ENCODE peak calls at places on chromosomes 7 and 10, in ten cellular contexts. P is activated CD4-positive, alpha-beta T cell treated with anti-CD3 and anti-CD28 coated beads, Interleukin-2, amount 50 U/mL, for 48 hours; G is activated effector memory CD4-positive, alpha-beta T cell treated with anti-CD3 and anti-CD28 coated beads, Interleukin-2, amount 50 U/mL, for 16 hours; D is NCI-H1092 treated with DMSO at 0.1 percent for 48 hours; Q is IMR-90; X is heart left ventricle; V is neural crest cell; F is NCI-H2029; Z is CD4-positive, alpha-beta T cell; M is kidney. A is an unnamed sample.

GRCh38 chr7:148334959-148335577 is 255.5 kb upstream of the C7orf33 start:
- DNase-seq in F (peak; percentile 49), M (no peak), V (no peak), Z (no peak), G (no peak), X (no peak), P (no peak), Q (no peak), D (no peak), A (no peak)

GRCh38 chr7:52565980-52566379 is 469.5 kb upstream of the POM121L12 start:
- DNase-seq in M (no peak), V (no peak), F (no peak), X (no peak), D (no peak), P (no peak), Q (no peak), Z (no peak), G (no peak), A (no peak)

GRCh38 chr10:114239994-114240345 is 916 bp downstream of the VWA2 start:
- DNase-seq in Z (no peak), M (no peak), V (no peak), P (no peak), Q (no peak), G (no peak), X (no peak), D (no peak), F (no peak), A (no peak)

GRCh38 chr10:60456053-60456452 is 66.4 kb upstream of the ANK3 start:
- DNase-seq in P (no peak), G (no peak), D (no peak), Q (peak; percentile 27), F (no peak), Z (no peak), M (no peak), V (no peak), X (no peak), A (no peak)

GRCh38 chr7:96004598-96004997 is 232.2 kb downstream of the DYNC1I1 start:
- DNase-seq in D (no peak), M (no peak), X (no peak), Q (no peak), P (no peak), Z (no peak), F (no peak), V (no peak), G (no peak), A (no peak)

GRCh38 chr10:109245821-109246220 is 677.5 kb downstream of the XPNPEP1 start:
- DNase-seq in D (no peak), Z (no peak), P (no peak), F (no peak), Q (no peak), X (no peak), G (no peak), V (no peak), M (no peak), A (no peak)

GRCh38 chr10:44398747-44399477 is 14.0 kb upstream of the CXCL12 start:
- DNase-seq in P (no peak), M (no peak), G (peak; percentile 41), V (no peak), Q (no peak), Z (no peak), D (no peak), X (no peak), F (no peak), A (no peak)

GRCh38 chr7:86776136-86776535 is 132.4 kb downstream of the GRM3 start:
- DNase-seq in D (peak; percentile 14), Q (no peak), P (no peak), V (no peak), G (no peak), F (no peak), X (no peak), Z (no peak), M (no peak), A (no peak)

GRCh38 chr7:135188298-135188984 is 17.9 kb upstream of the CYREN start:
- DNase-seq in F (no peak), M (no peak), V (no peak), X (no peak), G (peak; percentile 58), Z (no peak), Q (no peak), P (no peak), D (no peak), A (no peak)

GRCh38 chr7:75727881-75728592 is 10.7 kb downstream of the HIP1 start:
- DNase-seq in X (peak; percentile 39), Q (peak; percentile 52), F (peak; percentile 76), Z (peak; percentile 5), G (peak; percentile 70), P (peak; percentile 14), V (no peak), D (peak; percentile 44), M (peak; percentile 95), A (no peak)

GRCh38 chr10:60384708-60385398 is 4.8 kb downstream of the ANK3 start:
- DNase-seq in F (peak; percentile 34), M (no peak), D (peak; percentile 27), Q (peak; percentile 98), P (no peak), V (no peak), Z (no peak), X (no peak), G (no peak), A (no peak)

GRCh38 chr10:116737582-116738358 is 4.6 kb downstream of the HSPA12A start:
- DNase-seq in Z (no peak), G (no peak), F (no peak), V (no peak), P (no peak), D (no peak), Q (no peak), M (no peak), X (no peak), A (no peak)

GRCh38 chr7:25854608-25855497 is 297.1 kb upstream of the NFE2L3 start:
- DNase-seq in V (peak; percentile 63), D (peak; percentile 100), G (no peak), F (peak; percentile 92), X (peak; percentile 44), Q (peak; percentile 100), Z (no peak), M (peak; percentile 82), P (peak; percentile 56), A (peak; percentile 100)

GRCh38 chr10:117370205-117370604 is 5.0 kb downstream of the PDZD8 start:
- DNase-seq in Z (no peak), V (no peak), D (no peak), P (no peak), G (no peak), F (no peak), Q (peak; percentile 66), M (no peak), X (no peak), A (no peak)

GRCh38 chr7:131927770-131928169 is 371.3 kb upstream of the PODXL start:
- DNase-seq in V (no peak), X (no peak), Q (no peak), D (no peak), M (no peak), G (no peak), Z (no peak), P (no peak), F (no peak), A (no peak)

GRCh38 chr7:74252893-74253292 is 1.3 kb downstream of the RFC2 start:
- DNase-seq in D (peak; percentile 14), P (no peak), Q (no peak), Z (no peak), M (no peak), F (peak; percentile 91), X (no peak), G (no peak), V (no peak), A (peak; percentile 24)